ENCODE peak calls at places on chromosomes 7 and 10, in four cellular contexts. One of them, this sample, is unnamed.

GRCh38 chr7:107948645-107949442 is 54.1 kb downstream of the LAMB1 start:
- DNase-seq in A549: peak
- DNase-seq in IMR-90: peak
- DNase-seq in mammary epithelial cell: peak
- DNase-seq in this sample: peak

GRCh38 chr7:28790467-28790866 is 167.7 kb downstream of the TRIL start:
- DNase-seq in A549: no peak
- DNase-seq in IMR-90: no peak
- DNase-seq in mammary epithelial cell: no peak
- DNase-seq in this sample: no peak

GRCh38 chr10:32298066-32298812 is 48.7 kb downstream of the EPC1 start:
- DNase-seq in A549: peak
- DNase-seq in IMR-90: peak
- DNase-seq in mammary epithelial cell: peak
- DNase-seq in this sample: peak

GRCh38 chr10:12819071-12819470 is 182.4 kb downstream of the CCDC3 start:
- DNase-seq in A549: no peak
- DNase-seq in IMR-90: no peak
- DNase-seq in mammary epithelial cell: no peak
- DNase-seq in this sample: no peak

GRCh38 chr10:132570771-132571564 is 33.4 kb downstream of the INPP5A start:
- DNase-seq in A549: no peak
- DNase-seq in IMR-90: no peak
- DNase-seq in mammary epithelial cell: peak
- DNase-seq in this sample: no peak

GRCh38 chr7:33757563-33758165 is 147.7 kb upstream of the BMPER start:
- DNase-seq in A549: peak
- DNase-seq in IMR-90: peak
- DNase-seq in mammary epithelial cell: peak
- DNase-seq in this sample: peak

GRCh38 chr10:89458289-89458688 is 43.9 kb downstream of the IFIT5 start:
- DNase-seq in A549: no peak
- DNase-seq in IMR-90: peak
- DNase-seq in mammary epithelial cell: peak
- DNase-seq in this sample: peak

GRCh38 chr10:79097021-79097695 is 28.4 kb downstream of the ZMIZ1 start:
- DNase-seq in A549: no peak
- DNase-seq in IMR-90: peak
- DNase-seq in mammary epithelial cell: no peak
- DNase-seq in this sample: peak

GRCh38 chr10:49396666-49396999 is 744 bp upstream of the DRGX start:
- DNase-seq in A549: no peak
- DNase-seq in IMR-90: no peak
- DNase-seq in mammary epithelial cell: no peak
- DNase-seq in this sample: no peak

GRCh38 chr7:157714166-157715070 is 377.6 kb downstream of the DNAJB6 start:
- DNase-seq in A549: no peak
- DNase-seq in IMR-90: no peak
- DNase-seq in mammary epithelial cell: no peak
- DNase-seq in this sample: no peak

GRCh38 chr10:97426776-97427570 is 982 bp downstream of the PGAM1 start:
- DNase-seq in A549: peak
- DNase-seq in IMR-90: no peak
- DNase-seq in mammary epithelial cell: no peak
- DNase-seq in this sample: peak

GRCh38 chr10:72790216-72790990 is 98.5 kb downstream of the MCU start:
- DNase-seq in A549: no peak
- DNase-seq in IMR-90: no peak
- DNase-seq in mammary epithelial cell: no peak
- DNase-seq in this sample: no peak

GRCh38 chr10:74163313-74164068 is 12.5 kb downstream of the ADK start:
- DNase-seq in A549: no peak
- DNase-seq in IMR-90: no peak
- DNase-seq in mammary epithelial cell: no peak
- DNase-seq in this sample: no peak

GRCh38 chr10:30984563-30985328 is 46.9 kb downstream of the ZNF438 start:
- DNase-seq in A549: no peak
- DNase-seq in IMR-90: no peak
- DNase-seq in mammary epithelial cell: no peak
- DNase-seq in this sample: peak

GRCh38 chr10:44279376-44279775 is 105.5 kb downstream of the CXCL12 start:
- DNase-seq in A549: no peak
- DNase-seq in IMR-90: no peak
- DNase-seq in mammary epithelial cell: peak
- DNase-seq in this sample: no peak

GRCh38 chr7:54697659-54698186 is 61.3 kb downstream of the SEC61G start:
- DNase-seq in A549: no peak
- DNase-seq in IMR-90: no peak
- DNase-seq in mammary epithelial cell: no peak
- DNase-seq in this sample: no peak

GRCh38 chr10:13930123-13930522 is 343.4 kb downstream of the PRPF18 start:
- DNase-seq in A549: no peak
- DNase-seq in IMR-90: no peak
- DNase-seq in mammary epithelial cell: no peak
- DNase-seq in this sample: no peak

GRCh38 chr10:12500406-12501303 is 151.3 kb downstream of the CAMK1D start:
- DNase-seq in A549: no peak
- DNase-seq in IMR-90: no peak
- DNase-seq in mammary epithelial cell: no peak
- DNase-seq in this sample: no peak

GRCh38 chr10:58806323-58806722 is 293.7 kb downstream of the BICC1 start:
- DNase-seq in A549: no peak
- DNase-seq in IMR-90: no peak
- DNase-seq in mammary epithelial cell: peak
- DNase-seq in this sample: peak

GRCh38 chr7:103880201-103880600 is 109.3 kb downstream of the RELN start:
- DNase-seq in A549: no peak
- DNase-seq in IMR-90: no peak
- DNase-seq in mammary epithelial cell: no peak
- DNase-seq in this sample: no peak

GRCh38 chr10:92502296-92502695 is 71.6 kb downstream of the IDE start:
- DNase-seq in A549: no peak
- DNase-seq in IMR-90: peak
- DNase-seq in mammary epithelial cell: no peak
- DNase-seq in this sample: no peak

GRCh38 chr10:3935141-3935540 is 150.1 kb upstream of the KLF6 start:
- DNase-seq in A549: no peak
- DNase-seq in IMR-90: peak
- DNase-seq in mammary epithelial cell: peak
- DNase-seq in this sample: peak

GRCh38 chr7:92567460-92567859 is 22.7 kb downstream of the FAM133B start:
- DNase-seq in A549: no peak
- DNase-seq in IMR-90: peak
- DNase-seq in mammary epithelial cell: peak
- DNase-seq in this sample: peak

GRCh38 chr7:33423646-33424020 is 294.3 kb downstream of the BBS9 start:
- DNase-seq in A549: peak
- DNase-seq in IMR-90: no peak
- DNase-seq in mammary epithelial cell: no peak
- DNase-seq in this sample: peak

GRCh38 chr10:58436071-58436470 is 50.9 kb downstream of the TFAM start:
- DNase-seq in A549: peak
- DNase-seq in IMR-90: no peak
- DNase-seq in mammary epithelial cell: peak
- DNase-seq in this sample: no peak

GRCh38 chr7:100516135-100516812 is 22.7 kb upstream of the AGFG2 start:
- DNase-seq in A549: peak
- DNase-seq in IMR-90: peak
- DNase-seq in mammary epithelial cell: peak
- DNase-seq in this sample: peak

GRCh38 chr7:155733582-155734444 is 78.5 kb downstream of the SHH start:
- DNase-seq in A549: no peak
- DNase-seq in IMR-90: no peak
- DNase-seq in mammary epithelial cell: no peak
- DNase-seq in this sample: no peak

GRCh38 chr7:51118628-51119027 is 198.0 kb downstream of the COBL start:
- DNase-seq in A549: no peak
- DNase-seq in IMR-90: no peak
- DNase-seq in mammary epithelial cell: no peak
- DNase-seq in this sample: no peak

GRCh38 chr7:75835688-75836285 is 22.2 kb upstream of the CCL24 start:
- DNase-seq in A549: no peak
- DNase-seq in IMR-90: no peak
- DNase-seq in mammary epithelial cell: no peak
- DNase-seq in this sample: no peak

GRCh38 chr10:15726042-15726441 is 6.3 kb upstream of the ITGA8 start:
- DNase-seq in A549: no peak
- DNase-seq in IMR-90: no peak
- DNase-seq in mammary epithelial cell: no peak
- DNase-seq in this sample: no peak

GRCh38 chr7:47795631-47796030 is 152.6 kb downstream of the PKD1L1 start:
- DNase-seq in A549: no peak
- DNase-seq in IMR-90: peak
- DNase-seq in mammary epithelial cell: no peak
- DNase-seq in this sample: peak

GRCh38 chr7:17599733-17600685 is 301.6 kb downstream of the AHR start:
- DNase-seq in A549: peak
- DNase-seq in IMR-90: peak
- DNase-seq in mammary epithelial cell: peak
- DNase-seq in this sample: peak

GRCh38 chr7:31133497-31133896 is 81.4 kb downstream of the ADCYAP1R1 start:
- DNase-seq in A549: no peak
- DNase-seq in IMR-90: no peak
- DNase-seq in mammary epithelial cell: no peak
- DNase-seq in this sample: no peak

GRCh38 chr7:12805518-12805928 is 118.1 kb downstream of the ARL4A start:
- DNase-seq in A549: no peak
- DNase-seq in IMR-90: no peak
- DNase-seq in mammary epithelial cell: peak
- DNase-seq in this sample: no peak
- H3K4me2 ChIP-seq in A549: no peak
- H3K4me2 ChIP-seq in IMR-90: no peak
- H3K4me2 ChIP-seq in mammary epithelial cell: peak
- H3K4me2 ChIP-seq in this sample: no peak

GRCh38 chr10:117476281-117476680 is 66.3 kb upstream of the EMX2 start:
- DNase-seq in A549: no peak
- DNase-seq in IMR-90: no peak
- DNase-seq in mammary epithelial cell: no peak
- DNase-seq in this sample: no peak

GRCh38 chr10:117477241-117477947 is 65.2 kb upstream of the EMX2 start:
- DNase-seq in A549: no peak
- DNase-seq in IMR-90: no peak
- DNase-seq in mammary epithelial cell: no peak
- DNase-seq in this sample: no peak

GRCh38 chr10:117476716-117477115 is 65.8 kb upstream of the EMX2 start:
- DNase-seq in A549: no peak
- DNase-seq in IMR-90: no peak
- DNase-seq in mammary epithelial cell: no peak
- DNase-seq in this sample: no peak

GRCh38 chr10:117480097-117480496 is 62.4 kb upstream of the EMX2 start:
- DNase-seq in A549: peak
- DNase-seq in IMR-90: no peak
- DNase-seq in mammary epithelial cell: no peak
- DNase-seq in this sample: no peak

DNA sequence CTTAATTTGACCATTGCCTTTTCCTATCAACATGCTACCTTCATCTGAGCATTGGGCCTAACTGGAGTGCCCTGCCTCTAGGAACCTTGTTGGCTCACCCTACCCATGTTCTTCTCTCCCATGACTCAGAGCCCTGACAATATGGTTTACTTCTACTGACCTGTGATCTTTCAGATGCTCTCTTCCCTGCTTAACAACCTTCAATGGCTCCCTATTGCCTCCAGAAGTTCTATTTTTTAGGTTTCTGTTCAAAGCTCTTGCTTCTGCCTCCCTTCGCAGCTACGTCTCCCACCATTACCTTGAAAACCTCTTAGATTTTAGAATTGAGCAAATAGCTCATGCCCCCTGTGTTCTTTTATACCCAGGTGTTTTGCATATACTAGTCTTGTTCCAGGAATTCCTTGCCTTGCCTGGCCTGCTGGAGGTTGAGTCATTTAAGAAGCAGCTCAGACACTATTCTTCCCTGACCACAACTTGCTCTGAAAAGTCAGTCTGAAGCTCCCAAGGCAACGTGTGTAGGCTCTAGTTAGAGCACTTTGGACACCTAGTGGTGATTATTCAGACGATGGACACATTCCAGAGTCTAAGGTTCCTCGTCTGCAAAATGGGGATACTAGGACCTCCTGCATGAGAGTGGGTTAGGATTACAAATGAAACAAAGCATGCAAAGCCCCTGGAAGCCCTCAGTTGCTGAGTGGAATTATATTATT is 64.4 kb upstream of the EMX2 start:
- DNase-seq in A549: peak
- DNase-seq in IMR-90: peak
- DNase-seq in mammary epithelial cell: peak
- DNase-seq in this sample: no peak
- TF ChIP-seq CTCF in A549: peak
- TF ChIP-seq CTCF in IMR-90: no peak
- TF ChIP-seq CTCF in mammary epithelial cell: peak
- TF ChIP-seq CTCF in this sample: no peak

GRCh38 chr10:25555865-25556264 is 378.2 kb upstream of the MYO3A start:
- DNase-seq in A549: peak
- DNase-seq in IMR-90: no peak
- DNase-seq in mammary epithelial cell: no peak
- DNase-seq in this sample: no peak
- H3K4me2 ChIP-seq in A549: no peak
- H3K4me2 ChIP-seq in IMR-90: no peak
- H3K4me2 ChIP-seq in mammary epithelial cell: no peak
- H3K4me2 ChIP-seq in this sample: no peak

GRCh38 chr7:27190284-27190748 is 5.3 kb upstream of the HOXA11 start:
- DNase-seq in A549: no peak
- DNase-seq in IMR-90: no peak
- DNase-seq in mammary epithelial cell: no peak
- DNase-seq in this sample: no peak

GRCh38 chr7:27192546-27193334 is 7.2 kb downstream of the HOXA13 start:
- DNase-seq in A549: no peak
- DNase-seq in IMR-90: no peak
- DNase-seq in mammary epithelial cell: no peak
- DNase-seq in this sample: no peak

GRCh38 chr7:27189560-27190283 is 4.7 kb upstream of the HOXA11 start:
- DNase-seq in A549: no peak
- DNase-seq in IMR-90: no peak
- DNase-seq in mammary epithelial cell: no peak
- DNase-seq in this sample: no peak

GRCh38 chr7:27191716-27192545 is 6.9 kb upstream of the HOXA11 start:
- DNase-seq in A549: no peak
- DNase-seq in IMR-90: no peak
- DNase-seq in mammary epithelial cell: no peak
- DNase-seq in this sample: no peak

DNA sequence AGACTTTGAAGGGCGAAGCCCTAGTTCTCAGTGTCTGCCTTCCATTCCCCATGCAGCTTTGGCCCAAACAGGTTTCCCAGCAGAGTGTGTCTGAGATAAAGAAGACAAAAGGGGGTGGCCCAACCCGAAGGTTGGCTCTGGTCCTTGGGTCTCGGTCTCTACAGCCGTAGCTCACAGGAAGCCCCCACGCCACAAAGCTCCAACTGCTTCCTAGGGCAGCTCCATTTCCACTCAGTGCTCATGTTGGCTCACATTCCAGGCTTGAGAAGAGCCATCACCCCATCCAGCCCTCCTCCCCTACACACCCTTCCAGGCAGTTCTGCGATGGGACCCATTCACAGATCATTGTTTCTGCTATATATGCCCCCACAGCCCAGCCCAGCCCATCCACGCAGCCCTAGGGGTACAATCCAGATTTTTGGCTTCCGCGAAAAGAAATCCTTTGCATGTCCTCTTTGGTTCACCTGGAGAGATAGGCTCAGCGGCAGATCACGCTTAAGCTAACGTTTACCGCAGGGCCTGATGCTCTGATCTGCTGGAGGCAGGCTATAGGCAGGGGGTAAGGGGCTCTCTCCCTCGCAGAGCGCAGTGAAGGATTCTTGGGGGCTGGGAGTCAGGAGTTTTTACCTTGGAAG is 6.2 kb upstream of the HOXA11 start:
- DNase-seq in A549: no peak
- DNase-seq in IMR-90: no peak
- DNase-seq in mammary epithelial cell: no peak
- DNase-seq in this sample: no peak
- TF ChIP-seq CTCF in A549: no peak
- TF ChIP-seq CTCF in IMR-90: no peak
- TF ChIP-seq CTCF in mammary epithelial cell: no peak
- TF ChIP-seq CTCF in this sample: no peak